ENCODE peak calls at places on chromosome 5, in seven cellular contexts. One of them, this sample, is unnamed.

GRCh38 chr5:101534486-101535110 is 631.5 kb upstream of the ST8SIA4 start:
- DNase-seq in stimulated activated CD4-positive, alpha-beta T cell treated with anti-CD3 and anti-CD28 coated beads, Interleukin-1b, Interleukin-23, amount 100 ng/mL, for 1 hour: no peak
- DNase-seq in PC-3: no peak
- DNase-seq in NCI-H1105 treated with DMSO at 0.1 percent for 48 hours: no peak
- DNase-seq in RCC 7860: no peak
- DNase-seq in T-cell: no peak
- DNase-seq in NCI-H2029 treated with DMSO at 0.1 percent for 48 hours: no peak
- DNase-seq in this sample: peak

GRCh38 chr5:17154211-17154996 is 63.0 kb upstream of the BASP1 start:
- DNase-seq in NCI-H1105 treated with DMSO at 0.1 percent for 48 hours: no peak
- DNase-seq in NCI-H2029 treated with DMSO at 0.1 percent for 48 hours: no peak
- DNase-seq in stimulated activated CD4-positive, alpha-beta T cell treated with anti-CD3 and anti-CD28 coated beads, Interleukin-1b, Interleukin-23, amount 100 ng/mL, for 1 hour: no peak
- DNase-seq in RCC 7860: peak
- DNase-seq in PC-3: peak
- DNase-seq in T-cell: no peak
- DNase-seq in this sample: peak

GRCh38 chr5:1671351-1671750 is 128.3 kb downstream of the MRPL36 start:
- DNase-seq in NCI-H2029 treated with DMSO at 0.1 percent for 48 hours: no peak
- DNase-seq in NCI-H1105 treated with DMSO at 0.1 percent for 48 hours: no peak
- DNase-seq in PC-3: no peak
- DNase-seq in RCC 7860: no peak
- DNase-seq in T-cell: no peak
- DNase-seq in stimulated activated CD4-positive, alpha-beta T cell treated with anti-CD3 and anti-CD28 coated beads, Interleukin-1b, Interleukin-23, amount 100 ng/mL, for 1 hour: no peak
- DNase-seq in this sample: no peak

GRCh38 chr5:177594071-177594470 is 2.1 kb downstream of the TMED9 start:
- DNase-seq in NCI-H1105 treated with DMSO at 0.1 percent for 48 hours: no peak
- DNase-seq in PC-3: no peak
- DNase-seq in stimulated activated CD4-positive, alpha-beta T cell treated with anti-CD3 and anti-CD28 coated beads, Interleukin-1b, Interleukin-23, amount 100 ng/mL, for 1 hour: no peak
- DNase-seq in T-cell: no peak
- DNase-seq in NCI-H2029 treated with DMSO at 0.1 percent for 48 hours: no peak
- DNase-seq in RCC 7860: no peak
- DNase-seq in this sample: no peak

GRCh38 chr5:34501033-34501432 is 155.1 kb upstream of the RAI14 start:
- DNase-seq in T-cell: no peak
- DNase-seq in NCI-H1105 treated with DMSO at 0.1 percent for 48 hours: no peak
- DNase-seq in stimulated activated CD4-positive, alpha-beta T cell treated with anti-CD3 and anti-CD28 coated beads, Interleukin-1b, Interleukin-23, amount 100 ng/mL, for 1 hour: no peak
- DNase-seq in RCC 7860: no peak
- DNase-seq in PC-3: no peak
- DNase-seq in NCI-H2029 treated with DMSO at 0.1 percent for 48 hours: no peak
- DNase-seq in this sample: no peak

GRCh38 chr5:117881426-117882230 is 1106.7 kb downstream of the DTWD2 start:
- DNase-seq in PC-3: no peak
- DNase-seq in RCC 7860: no peak
- DNase-seq in NCI-H2029 treated with DMSO at 0.1 percent for 48 hours: no peak
- DNase-seq in T-cell: no peak
- DNase-seq in NCI-H1105 treated with DMSO at 0.1 percent for 48 hours: no peak
- DNase-seq in stimulated activated CD4-positive, alpha-beta T cell treated with anti-CD3 and anti-CD28 coated beads, Interleukin-1b, Interleukin-23, amount 100 ng/mL, for 1 hour: no peak
- DNase-seq in this sample: no peak

GRCh38 chr5:33228149-33228548 is 212.6 kb upstream of the TARS1 start:
- DNase-seq in RCC 7860: no peak
- DNase-seq in NCI-H1105 treated with DMSO at 0.1 percent for 48 hours: no peak
- DNase-seq in NCI-H2029 treated with DMSO at 0.1 percent for 48 hours: no peak
- DNase-seq in PC-3: no peak
- DNase-seq in stimulated activated CD4-positive, alpha-beta T cell treated with anti-CD3 and anti-CD28 coated beads, Interleukin-1b, Interleukin-23, amount 100 ng/mL, for 1 hour: no peak
- DNase-seq in T-cell: no peak
- DNase-seq in this sample: no peak

GRCh38 chr5:63743096-63743798 is 219.0 kb downstream of the HTR1A start:
- DNase-seq in PC-3: peak
- DNase-seq in stimulated activated CD4-positive, alpha-beta T cell treated with anti-CD3 and anti-CD28 coated beads, Interleukin-1b, Interleukin-23, amount 100 ng/mL, for 1 hour: no peak
- DNase-seq in T-cell: no peak
- DNase-seq in NCI-H2029 treated with DMSO at 0.1 percent for 48 hours: no peak
- DNase-seq in NCI-H1105 treated with DMSO at 0.1 percent for 48 hours: no peak
- DNase-seq in RCC 7860: no peak
- DNase-seq in this sample: no peak

GRCh38 chr5:177545487-177546261 is 8.7 kb downstream of the FAM193B start:
- DNase-seq in PC-3: no peak
- DNase-seq in NCI-H2029 treated with DMSO at 0.1 percent for 48 hours: no peak
- DNase-seq in T-cell: no peak
- DNase-seq in RCC 7860: no peak
- DNase-seq in NCI-H1105 treated with DMSO at 0.1 percent for 48 hours: no peak
- DNase-seq in stimulated activated CD4-positive, alpha-beta T cell treated with anti-CD3 and anti-CD28 coated beads, Interleukin-1b, Interleukin-23, amount 100 ng/mL, for 1 hour: no peak
- DNase-seq in this sample: peak

GRCh38 chr5:127925916-127926315 is 157.7 kb upstream of the SLC12A2 start:
- DNase-seq in T-cell: no peak
- DNase-seq in PC-3: peak
- DNase-seq in NCI-H2029 treated with DMSO at 0.1 percent for 48 hours: peak
- DNase-seq in NCI-H1105 treated with DMSO at 0.1 percent for 48 hours: no peak
- DNase-seq in RCC 7860: no peak
- DNase-seq in stimulated activated CD4-positive, alpha-beta T cell treated with anti-CD3 and anti-CD28 coated beads, Interleukin-1b, Interleukin-23, amount 100 ng/mL, for 1 hour: no peak
- DNase-seq in this sample: no peak

GRCh38 chr5:181164076-181164952 is 16.9 kb downstream of the OR2V2 start:
- DNase-seq in PC-3: no peak
- DNase-seq in RCC 7860: peak
- DNase-seq in NCI-H2029 treated with DMSO at 0.1 percent for 48 hours: no peak
- DNase-seq in T-cell: no peak
- DNase-seq in NCI-H1105 treated with DMSO at 0.1 percent for 48 hours: no peak
- DNase-seq in stimulated activated CD4-positive, alpha-beta T cell treated with anti-CD3 and anti-CD28 coated beads, Interleukin-1b, Interleukin-23, amount 100 ng/mL, for 1 hour: no peak
- DNase-seq in this sample: peak

GRCh38 chr5:1526151-1526631 is 2.4 kb upstream of the LPCAT1 start:
- DNase-seq in PC-3: no peak
- DNase-seq in stimulated activated CD4-positive, alpha-beta T cell treated with anti-CD3 and anti-CD28 coated beads, Interleukin-1b, Interleukin-23, amount 100 ng/mL, for 1 hour: no peak
- DNase-seq in NCI-H1105 treated with DMSO at 0.1 percent for 48 hours: no peak
- DNase-seq in NCI-H2029 treated with DMSO at 0.1 percent for 48 hours: no peak
- DNase-seq in T-cell: no peak
- DNase-seq in RCC 7860: no peak
- DNase-seq in this sample: no peak

GRCh38 chr5:36403601-36404311 is 102.1 kb upstream of the RANBP3L start:
- DNase-seq in NCI-H1105 treated with DMSO at 0.1 percent for 48 hours: no peak
- DNase-seq in RCC 7860: peak
- DNase-seq in stimulated activated CD4-positive, alpha-beta T cell treated with anti-CD3 and anti-CD28 coated beads, Interleukin-1b, Interleukin-23, amount 100 ng/mL, for 1 hour: no peak
- DNase-seq in PC-3: no peak
- DNase-seq in NCI-H2029 treated with DMSO at 0.1 percent for 48 hours: no peak
- DNase-seq in T-cell: no peak
- DNase-seq in this sample: peak

This sample was measured in IMR-90.